ENCODE peak calls at places on chromosomes 2 and 18, in four cellular contexts. One of them, this sample, is unnamed.

GRCh38 chr2:183037660-183038340 is 457 bp downstream of the NCKAP1 start:
- DNase-seq in posterior vena cava: peak; percentile 83
- DNase-seq in mesendoderm: no peak
- DNase-seq in NCI-H345: peak; percentile 42
- DNase-seq in this sample: peak; percentile 63

GRCh38 chr2:175605599-175605988 is 396.5 kb downstream of the LNPK start:
- DNase-seq in posterior vena cava: no peak
- DNase-seq in mesendoderm: no peak
- DNase-seq in NCI-H345: peak; percentile 68
- DNase-seq in this sample: no peak

GRCh38 chr18:67500512-67500911 is 16.0 kb downstream of the DSEL start:
- DNase-seq in NCI-H345: no peak
- DNase-seq in mesendoderm: no peak
- DNase-seq in posterior vena cava: no peak
- DNase-seq in this sample: no peak

GRCh38 chr2:42193722-42194187 is 24.6 kb downstream of the EML4 start:
- DNase-seq in mesendoderm: no peak
- DNase-seq in NCI-H345: no peak
- DNase-seq in posterior vena cava: no peak
- DNase-seq in this sample: no peak

GRCh38 chr2:138356178-138356577 is 145.4 kb upstream of the SPOPL start:
- DNase-seq in NCI-H345: no peak
- DNase-seq in posterior vena cava: no peak
- DNase-seq in mesendoderm: no peak
- DNase-seq in this sample: peak; percentile 50

GRCh38 chr2:203683421-203683820 is 23.0 kb upstream of the CD28 start:
- DNase-seq in NCI-H345: no peak
- DNase-seq in mesendoderm: no peak
- DNase-seq in posterior vena cava: no peak
- DNase-seq in this sample: no peak

GRCh38 chr18:57748770-57749603 is 54.1 kb downstream of the ATP8B1 start:
- DNase-seq in posterior vena cava: no peak
- DNase-seq in mesendoderm: peak; percentile 51
- DNase-seq in NCI-H345: peak; percentile 77
- DNase-seq in this sample: no peak

GRCh38 chr2:120552800-120553471 is 182.7 kb upstream of the GLI2 start:
- DNase-seq in NCI-H345: no peak
- DNase-seq in mesendoderm: peak; percentile 95
- DNase-seq in posterior vena cava: peak; percentile 91
- DNase-seq in this sample: peak; percentile 99

GRCh38 chr2:136067897-136068540 is 49.9 kb downstream of the CXCR4 start:
- DNase-seq in NCI-H345: no peak
- DNase-seq in posterior vena cava: no peak
- DNase-seq in mesendoderm: no peak
- DNase-seq in this sample: no peak

GRCh38 chr2:229003256-229003655 is 267.8 kb downstream of the PID1 start:
- DNase-seq in NCI-H345: no peak
- DNase-seq in mesendoderm: no peak
- DNase-seq in posterior vena cava: no peak
- DNase-seq in this sample: no peak

GRCh38 chr2:217756375-217757107 is 246.3 kb downstream of the TNS1 start:
- DNase-seq in mesendoderm: peak; percentile 83
- DNase-seq in posterior vena cava: peak; percentile 91
- DNase-seq in NCI-H345: peak; percentile 16
- DNase-seq in this sample: peak; percentile 64

This sample was measured in left lobe of liver.